ENCODE peak calls at places on chromosomes 7 and 10, in six cellular contexts. One of them, this sample, is unnamed.

GRCh38 chr7:26850193-26850651 is 14.2 kb downstream of the SKAP2 start:
- DNase-seq in GM12892: no peak
- DNase-seq in stimulated activated CD4-positive, alpha-beta T cell treated with anti-CD3 and anti-CD28 coated beads, Interleukin-2, amount 100 ng/mL, for 48 hours: no peak
- DNase-seq in left lobe of liver: no peak
- DNase-seq in heart left ventricle: no peak
- DNase-seq in amniotic epithelial cell: peak
- DNase-seq in this sample: no peak

GRCh38 chr10:111923032-111923431 is 260.5 kb downstream of the GPAM start:
- DNase-seq in GM12892: no peak
- DNase-seq in stimulated activated CD4-positive, alpha-beta T cell treated with anti-CD3 and anti-CD28 coated beads, Interleukin-2, amount 100 ng/mL, for 48 hours: no peak
- DNase-seq in left lobe of liver: no peak
- DNase-seq in heart left ventricle: no peak
- DNase-seq in amniotic epithelial cell: no peak
- DNase-seq in this sample: no peak

GRCh38 chr7:151074817-151075661 is 5.6 kb downstream of the FASTK start:
- DNase-seq in GM12892: no peak
- DNase-seq in stimulated activated CD4-positive, alpha-beta T cell treated with anti-CD3 and anti-CD28 coated beads, Interleukin-2, amount 100 ng/mL, for 48 hours: no peak
- DNase-seq in left lobe of liver: no peak
- DNase-seq in heart left ventricle: no peak
- DNase-seq in amniotic epithelial cell: no peak
- DNase-seq in this sample: no peak

GRCh38 chr10:123301077-123301875 is 147.1 kb downstream of the BUB3 start:
- DNase-seq in GM12892: no peak
- DNase-seq in stimulated activated CD4-positive, alpha-beta T cell treated with anti-CD3 and anti-CD28 coated beads, Interleukin-2, amount 100 ng/mL, for 48 hours: no peak
- DNase-seq in left lobe of liver: no peak
- DNase-seq in heart left ventricle: peak
- DNase-seq in amniotic epithelial cell: no peak
- DNase-seq in this sample: no peak

GRCh38 chr10:30435068-30435422 is 1.1 kb downstream of the MAP3K8 start:
- DNase-seq in GM12892: no peak
- DNase-seq in stimulated activated CD4-positive, alpha-beta T cell treated with anti-CD3 and anti-CD28 coated beads, Interleukin-2, amount 100 ng/mL, for 48 hours: no peak
- DNase-seq in left lobe of liver: peak
- DNase-seq in heart left ventricle: peak
- DNase-seq in amniotic epithelial cell: peak
- DNase-seq in this sample: peak

GRCh38 chr10:100970914-100971811 is 1.9 kb downstream of the SEMA4G start:
- DNase-seq in GM12892: no peak
- DNase-seq in stimulated activated CD4-positive, alpha-beta T cell treated with anti-CD3 and anti-CD28 coated beads, Interleukin-2, amount 100 ng/mL, for 48 hours: no peak
- DNase-seq in left lobe of liver: peak
- DNase-seq in heart left ventricle: no peak
- DNase-seq in amniotic epithelial cell: no peak
- DNase-seq in this sample: no peak

GRCh38 chr10:128044961-128045832 is 81.0 kb downstream of the MKI67 start:
- DNase-seq in GM12892: no peak
- DNase-seq in stimulated activated CD4-positive, alpha-beta T cell treated with anti-CD3 and anti-CD28 coated beads, Interleukin-2, amount 100 ng/mL, for 48 hours: no peak
- DNase-seq in left lobe of liver: no peak
- DNase-seq in heart left ventricle: peak
- DNase-seq in amniotic epithelial cell: no peak
- DNase-seq in this sample: no peak

GRCh38 chr10:114623661-114624294 is 34.3 kb downstream of the ABLIM1 start:
- DNase-seq in GM12892: no peak
- DNase-seq in stimulated activated CD4-positive, alpha-beta T cell treated with anti-CD3 and anti-CD28 coated beads, Interleukin-2, amount 100 ng/mL, for 48 hours: no peak
- DNase-seq in left lobe of liver: no peak
- DNase-seq in heart left ventricle: no peak
- DNase-seq in amniotic epithelial cell: peak
- DNase-seq in this sample: peak

GRCh38 chr7:70695804-70696104 is 436.2 kb upstream of the GALNT17 start:
- DNase-seq in GM12892: no peak
- DNase-seq in stimulated activated CD4-positive, alpha-beta T cell treated with anti-CD3 and anti-CD28 coated beads, Interleukin-2, amount 100 ng/mL, for 48 hours: no peak
- DNase-seq in left lobe of liver: no peak
- DNase-seq in heart left ventricle: no peak
- DNase-seq in amniotic epithelial cell: no peak
- DNase-seq in this sample: no peak

GRCh38 chr10:12958546-12959110 is 42.9 kb downstream of the CCDC3 start:
- DNase-seq in GM12892: no peak
- DNase-seq in stimulated activated CD4-positive, alpha-beta T cell treated with anti-CD3 and anti-CD28 coated beads, Interleukin-2, amount 100 ng/mL, for 48 hours: no peak
- DNase-seq in left lobe of liver: no peak
- DNase-seq in heart left ventricle: no peak
- DNase-seq in amniotic epithelial cell: no peak
- DNase-seq in this sample: no peak